ENCODE peak calls at places on chromosomes 11 and 22, in eight cellular contexts. One of them, this sample, is unnamed. For H3K27me3, the result is how much of the 10 kb centered on the place peaks cover.

GRCh38 chr22:47013861-47014635 is 251.6 kb downstream of the TBC1D22A start:
- DNase-seq in uterus: no peak
- DNase-seq in breast epithelium: no peak
- DNase-seq in mammary epithelial cell: no peak
- DNase-seq in tibial nerve: no peak
- DNase-seq in CD4-positive, alpha-beta memory T cell: no peak
- DNase-seq in bronchial epithelial cell: no peak
- DNase-seq in PC-9: no peak
- DNase-seq in this sample: no peak

GRCh38 chr11:125457814-125458343 is 38.2 kb downstream of the FEZ1 start:
- DNase-seq in uterus: no peak
- DNase-seq in breast epithelium: no peak
- DNase-seq in mammary epithelial cell: no peak
- DNase-seq in tibial nerve: peak
- DNase-seq in CD4-positive, alpha-beta memory T cell: no peak
- DNase-seq in bronchial epithelial cell: no peak
- DNase-seq in PC-9: no peak
- DNase-seq in this sample: peak

GRCh38 chr11:106988151-106988806 is 30.0 kb downstream of the GUCY1A2 start:
- DNase-seq in uterus: peak
- DNase-seq in breast epithelium: no peak
- DNase-seq in mammary epithelial cell: no peak
- DNase-seq in tibial nerve: no peak
- DNase-seq in CD4-positive, alpha-beta memory T cell: no peak
- DNase-seq in bronchial epithelial cell: peak
- DNase-seq in PC-9: no peak
- DNase-seq in this sample: peak

GRCh38 chr11:32289701-32290100 is 145.6 kb downstream of the WT1 start:
- DNase-seq in uterus: no peak
- DNase-seq in breast epithelium: no peak
- DNase-seq in mammary epithelial cell: no peak
- DNase-seq in tibial nerve: no peak
- DNase-seq in CD4-positive, alpha-beta memory T cell: no peak
- DNase-seq in bronchial epithelial cell: no peak
- DNase-seq in PC-9: no peak
- DNase-seq in this sample: no peak

GRCh38 chr11:36326524-36327419 is 30.7 kb downstream of the PRR5L start:
- DNase-seq in uterus: no peak
- DNase-seq in breast epithelium: no peak
- DNase-seq in mammary epithelial cell: no peak
- DNase-seq in tibial nerve: no peak
- DNase-seq in CD4-positive, alpha-beta memory T cell: no peak
- DNase-seq in bronchial epithelial cell: no peak
- DNase-seq in PC-9: no peak
- DNase-seq in this sample: no peak

GRCh38 chr11:132556316-132556715 is 976.0 kb downstream of the OPCML start:
- DNase-seq in uterus: no peak
- DNase-seq in breast epithelium: no peak
- DNase-seq in mammary epithelial cell: no peak
- DNase-seq in tibial nerve: no peak
- DNase-seq in CD4-positive, alpha-beta memory T cell: no peak
- DNase-seq in bronchial epithelial cell: no peak
- DNase-seq in PC-9: no peak
- DNase-seq in this sample: no peak

GRCh38 chr11:66006891-66007176 is 4.5 kb downstream of the BANF1 start:
- DNase-seq in uterus: no peak
- DNase-seq in breast epithelium: no peak
- DNase-seq in mammary epithelial cell: no peak
- DNase-seq in tibial nerve: no peak
- DNase-seq in CD4-positive, alpha-beta memory T cell: no peak
- DNase-seq in bronchial epithelial cell: no peak
- DNase-seq in PC-9: peak
- DNase-seq in this sample: no peak

GRCh38 chr11:69962152-69962551 is 116.0 kb upstream of the ANO1 start:
- DNase-seq in uterus: no peak
- DNase-seq in breast epithelium: no peak
- DNase-seq in mammary epithelial cell: peak
- DNase-seq in tibial nerve: no peak
- DNase-seq in CD4-positive, alpha-beta memory T cell: no peak
- DNase-seq in bronchial epithelial cell: peak
- DNase-seq in PC-9: peak
- DNase-seq in this sample: no peak

GRCh38 chr22:43237280-43237679 is 50.3 kb upstream of the TTLL12 start:
- DNase-seq in uterus: no peak
- DNase-seq in breast epithelium: no peak
- DNase-seq in mammary epithelial cell: no peak
- DNase-seq in tibial nerve: no peak
- DNase-seq in CD4-positive, alpha-beta memory T cell: no peak
- DNase-seq in bronchial epithelial cell: no peak
- DNase-seq in PC-9: no peak
- DNase-seq in this sample: no peak

GRCh38 chr22:43238526-43239006 is 51.6 kb upstream of the TTLL12 start:
- DNase-seq in uterus: no peak
- DNase-seq in breast epithelium: no peak
- DNase-seq in mammary epithelial cell: no peak
- DNase-seq in tibial nerve: no peak
- DNase-seq in CD4-positive, alpha-beta memory T cell: no peak
- DNase-seq in bronchial epithelial cell: no peak
- DNase-seq in PC-9: no peak
- DNase-seq in this sample: no peak

GRCh38 chr22:43234299-43234988 is 47.5 kb upstream of the TTLL12 start:
- DNase-seq in uterus: no peak
- DNase-seq in breast epithelium: no peak
- DNase-seq in mammary epithelial cell: no peak
- DNase-seq in tibial nerve: no peak
- DNase-seq in CD4-positive, alpha-beta memory T cell: no peak
- DNase-seq in bronchial epithelial cell: no peak
- DNase-seq in PC-9: no peak
- DNase-seq in this sample: no peak

GRCh38 chr22:43235445-43236400 is 48.8 kb upstream of the TTLL12 start:
- DNase-seq in uterus: no peak
- DNase-seq in breast epithelium: no peak
- DNase-seq in mammary epithelial cell: no peak
- DNase-seq in tibial nerve: no peak
- DNase-seq in CD4-positive, alpha-beta memory T cell: no peak
- DNase-seq in bronchial epithelial cell: no peak
- DNase-seq in PC-9: no peak
- DNase-seq in this sample: no peak

DNA sequence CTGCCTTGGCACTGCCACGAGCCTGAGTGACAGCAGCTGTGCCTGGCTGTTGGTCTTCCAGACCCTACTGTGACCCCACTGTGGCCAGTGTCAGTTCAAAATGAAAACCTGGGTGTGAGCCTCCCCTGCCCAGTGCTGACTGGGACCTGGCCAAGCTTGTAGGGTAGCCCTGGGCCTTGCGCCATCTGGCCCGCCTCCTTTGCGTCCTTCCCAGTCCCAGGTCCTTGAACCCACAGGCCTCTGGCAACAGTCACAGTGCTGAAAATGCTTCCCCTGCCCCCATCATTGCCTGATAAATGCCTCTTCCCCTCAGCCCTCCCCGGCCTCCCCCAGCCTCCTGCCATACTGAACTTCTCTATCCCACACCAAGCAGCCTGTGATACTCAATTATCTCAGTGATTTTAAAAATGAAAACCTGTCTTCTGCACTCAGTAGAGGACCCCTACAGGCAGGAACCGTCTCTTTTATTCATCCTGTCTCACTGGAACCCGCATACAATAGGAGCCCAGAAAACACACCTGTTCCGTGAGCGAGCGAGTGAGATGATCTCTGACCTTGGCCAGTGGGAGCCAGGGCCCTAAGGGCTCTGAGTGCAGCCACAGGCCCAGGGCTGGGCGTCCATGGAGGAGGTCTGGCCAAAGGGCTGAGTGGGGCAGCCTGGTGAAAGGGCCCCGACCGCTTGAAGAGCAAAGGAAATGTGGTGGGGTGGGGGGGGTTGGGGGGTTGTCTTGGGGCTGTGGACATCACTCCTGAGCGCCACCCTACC is 49.6 kb upstream of the TTLL12 start:
- DNase-seq in uterus: no peak
- DNase-seq in breast epithelium: no peak
- DNase-seq in mammary epithelial cell: no peak
- DNase-seq in tibial nerve: no peak
- DNase-seq in CD4-positive, alpha-beta memory T cell: no peak
- DNase-seq in bronchial epithelial cell: no peak
- DNase-seq in PC-9: no peak
- DNase-seq in this sample: no peak
- H3K27me3 ChIP-seq in uterus: under half
- H3K27me3 ChIP-seq in breast epithelium: under half
- H3K27me3 ChIP-seq in mammary epithelial cell: under half
- H3K27me3 ChIP-seq in tibial nerve: under half
- H3K27me3 ChIP-seq in CD4-positive, alpha-beta memory T cell: under half
- H3K27me3 ChIP-seq in bronchial epithelial cell: under half
- H3K27me3 ChIP-seq in PC-9: half or more
- H3K27me3 ChIP-seq in this sample: under half

DNA sequence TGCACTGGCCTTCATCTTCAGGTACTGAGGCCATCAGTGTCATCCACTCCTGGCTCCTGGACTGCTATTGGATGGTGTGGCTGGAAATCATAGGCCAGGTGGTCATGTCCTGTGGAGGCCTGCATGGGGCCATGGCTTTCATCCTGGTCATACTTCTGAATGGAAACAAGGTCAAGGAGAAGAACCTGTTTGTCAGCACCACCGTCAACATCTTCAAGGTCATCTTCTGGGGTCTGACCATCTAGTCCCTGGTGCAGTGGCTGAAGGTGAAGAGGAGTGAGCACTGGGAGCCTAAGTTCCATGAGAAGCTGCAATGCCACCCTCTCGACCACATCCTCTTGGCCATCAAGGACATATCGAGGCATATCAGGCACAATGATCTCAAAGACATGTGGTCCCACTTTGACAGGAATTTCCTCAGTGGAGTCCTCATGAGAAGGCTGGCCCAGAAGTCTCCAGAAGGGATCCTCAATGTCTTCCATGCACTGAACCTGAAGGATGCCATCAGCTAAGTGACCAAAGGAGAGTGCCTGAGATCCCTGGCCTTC is 120.0 kb upstream of the SERPIND1 start:
- DNase-seq in uterus: no peak
- DNase-seq in breast epithelium: no peak
- DNase-seq in mammary epithelial cell: no peak
- DNase-seq in tibial nerve: no peak
- DNase-seq in CD4-positive, alpha-beta memory T cell: no peak
- DNase-seq in bronchial epithelial cell: no peak
- DNase-seq in PC-9: no peak
- DNase-seq in this sample: no peak
- H3K27me3 ChIP-seq in uterus: under half
- H3K27me3 ChIP-seq in breast epithelium: under half
- H3K27me3 ChIP-seq in mammary epithelial cell: under half
- H3K27me3 ChIP-seq in tibial nerve: under half
- H3K27me3 ChIP-seq in CD4-positive, alpha-beta memory T cell: under half
- H3K27me3 ChIP-seq in bronchial epithelial cell: under half
- H3K27me3 ChIP-seq in PC-9: under half
- H3K27me3 ChIP-seq in this sample: under half

GRCh38 chr22:37562049-37562784 is 1.9 kb downstream of the CDC42EP1 start:
- DNase-seq in uterus: no peak
- DNase-seq in breast epithelium: no peak
- DNase-seq in mammary epithelial cell: no peak
- DNase-seq in tibial nerve: no peak
- DNase-seq in CD4-positive, alpha-beta memory T cell: no peak
- DNase-seq in bronchial epithelial cell: no peak
- DNase-seq in PC-9: no peak
- DNase-seq in this sample: no peak

GRCh38 chr22:37565830-37566229 is 5.5 kb downstream of the CDC42EP1 start:
- DNase-seq in uterus: no peak
- DNase-seq in breast epithelium: no peak
- DNase-seq in mammary epithelial cell: no peak
- DNase-seq in tibial nerve: no peak
- DNase-seq in CD4-positive, alpha-beta memory T cell: no peak
- DNase-seq in bronchial epithelial cell: no peak
- DNase-seq in PC-9: no peak
- DNase-seq in this sample: no peak

GRCh38 chr22:37566329-37566837 is 6.1 kb downstream of the CDC42EP1 start:
- DNase-seq in uterus: no peak
- DNase-seq in breast epithelium: no peak
- DNase-seq in mammary epithelial cell: no peak
- DNase-seq in tibial nerve: no peak
- DNase-seq in CD4-positive, alpha-beta memory T cell: peak
- DNase-seq in bronchial epithelial cell: no peak
- DNase-seq in PC-9: no peak
- DNase-seq in this sample: no peak

GRCh38 chr22:37563153-37564081 is 3.1 kb downstream of the CDC42EP1 start:
- DNase-seq in uterus: peak
- DNase-seq in breast epithelium: peak
- DNase-seq in mammary epithelial cell: peak
- DNase-seq in tibial nerve: peak
- DNase-seq in CD4-positive, alpha-beta memory T cell: no peak
- DNase-seq in bronchial epithelial cell: peak
- DNase-seq in PC-9: peak
- DNase-seq in this sample: peak

DNA sequence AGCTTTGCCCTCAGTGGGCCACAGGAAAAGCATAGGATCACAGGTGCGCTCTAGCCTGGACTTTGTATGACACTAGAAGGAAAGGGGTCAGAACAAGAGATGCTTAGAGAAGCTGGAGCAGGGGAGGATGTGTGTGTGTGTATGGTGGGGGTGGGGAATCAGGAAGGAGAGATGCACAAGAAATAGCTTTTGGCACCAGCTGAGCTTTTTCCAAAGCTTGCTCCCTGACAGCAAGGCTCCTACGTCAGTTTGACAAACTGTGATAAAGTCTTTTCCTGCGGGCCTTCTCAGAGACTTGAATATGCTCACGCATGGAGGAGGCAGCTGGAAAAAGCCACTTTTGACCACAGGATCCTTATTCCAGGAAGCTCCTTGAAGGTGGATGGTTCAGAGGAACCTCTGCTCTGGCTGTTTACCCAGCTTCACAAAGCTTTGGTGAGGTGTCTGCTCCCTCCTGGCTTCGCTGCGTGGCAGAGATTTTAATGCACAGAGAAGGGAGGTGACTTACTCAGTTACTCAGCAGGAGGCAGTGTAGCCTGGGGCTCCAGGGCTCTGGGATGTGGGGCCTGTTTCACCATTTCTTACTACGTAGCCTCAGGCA is 3.9 kb downstream of the CDC42EP1 start:
- DNase-seq in uterus: no peak
- DNase-seq in breast epithelium: no peak
- DNase-seq in mammary epithelial cell: no peak
- DNase-seq in tibial nerve: no peak
- DNase-seq in CD4-positive, alpha-beta memory T cell: no peak
- DNase-seq in bronchial epithelial cell: no peak
- DNase-seq in PC-9: no peak
- DNase-seq in this sample: no peak
- H3K27me3 ChIP-seq in uterus: under half
- H3K27me3 ChIP-seq in breast epithelium: under half
- H3K27me3 ChIP-seq in mammary epithelial cell: under half
- H3K27me3 ChIP-seq in tibial nerve: under half
- H3K27me3 ChIP-seq in CD4-positive, alpha-beta memory T cell: under half
- H3K27me3 ChIP-seq in bronchial epithelial cell: under half
- H3K27me3 ChIP-seq in PC-9: under half
- H3K27me3 ChIP-seq in this sample: under half

DNA sequence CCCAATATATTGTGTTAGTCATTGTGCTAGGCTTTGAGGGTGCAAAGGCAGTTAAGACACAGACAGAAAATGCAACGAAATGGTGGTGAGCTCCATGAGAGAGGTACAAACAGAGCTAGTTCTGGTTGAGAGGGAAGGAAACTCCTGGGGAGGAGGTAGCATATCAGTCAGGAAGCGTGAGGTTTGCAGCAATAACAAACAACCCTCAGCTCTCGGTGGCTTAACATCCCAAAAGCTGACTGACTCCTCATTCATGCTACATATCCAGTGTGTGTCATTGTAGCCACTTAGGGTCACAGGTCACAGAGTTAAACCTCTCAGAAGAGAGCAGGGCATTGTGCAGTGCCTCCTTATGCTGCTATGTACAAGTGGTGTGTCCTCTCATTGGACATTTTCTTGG is 1.7 kb upstream of the ST14 start:
- DNase-seq in uterus: no peak
- DNase-seq in breast epithelium: no peak
- DNase-seq in mammary epithelial cell: no peak
- DNase-seq in tibial nerve: no peak
- DNase-seq in CD4-positive, alpha-beta memory T cell: no peak
- DNase-seq in bronchial epithelial cell: no peak
- DNase-seq in PC-9: no peak
- DNase-seq in this sample: no peak
- H3K27me3 ChIP-seq in uterus: under half
- H3K27me3 ChIP-seq in breast epithelium: under half
- H3K27me3 ChIP-seq in mammary epithelial cell: under half
- H3K27me3 ChIP-seq in tibial nerve: under half
- H3K27me3 ChIP-seq in CD4-positive, alpha-beta memory T cell: under half
- H3K27me3 ChIP-seq in bronchial epithelial cell: under half
- H3K27me3 ChIP-seq in PC-9: under half
- H3K27me3 ChIP-seq in this sample: under half

This sample was measured in hepatocyte.